ENCODE peak calls at places on chromosomes 1 and 21, in nine cellular contexts. S, N, E, A, U, F, G, J and H are unnamed samples.

GRCh38 chr1:36609241-36610027 is 126.7 kb upstream of the CSF3R start:
- DNase-seq in N (peak; percentile 6), U (no peak), G (peak; percentile 52), F (peak; percentile 59), E (no peak), J (peak; percentile 79), A (no peak), S (peak; percentile 29), H (peak; percentile 85)

GRCh38 chr1:26278303-26278702 is 1.6 kb upstream of the SH3BGRL3 start:
- DNase-seq in N (peak; percentile 34), S (peak; percentile 77), A (peak; percentile 69), J (no peak), U (no peak), E (peak; percentile 88), G (no peak), F (no peak), H (peak; percentile 28)

GRCh38 chr1:181018901-181019681 is 3.6 kb downstream of the STX6 start:
- DNase-seq in U (no peak), J (no peak), N (no peak), E (no peak), S (no peak), G (no peak), F (no peak), A (no peak), H (no peak)

GRCh38 chr21:36524477-36524876 is 44.6 kb upstream of the CLDN14 start:
- DNase-seq in S (no peak), J (no peak), F (no peak), G (no peak), U (no peak), E (no peak), A (peak; percentile 45), N (no peak), H (no peak)

GRCh38 chr1:223811634-223812101 is 34.1 kb downstream of the TP53BP2 start:
- DNase-seq in G (no peak), E (no peak), J (no peak), A (no peak), S (peak; percentile 49), N (no peak), U (no peak), F (peak; percentile 68), H (no peak)

GRCh38 chr1:170085089-170085488 is 10.6 kb upstream of the KIFAP3 start:
- DNase-seq in A (no peak), G (no peak), F (no peak), E (no peak), U (no peak), S (no peak), N (no peak), J (no peak), H (no peak)

GRCh38 chr1:96934282-96934681 is 212.7 kb downstream of the PTBP2 start:
- DNase-seq in S (no peak), J (no peak), F (no peak), A (no peak), N (no peak), U (no peak), G (no peak), E (no peak), H (no peak)

GRCh38 chr1:92244376-92244775 is 26.7 kb downstream of the C1orf146 start:
- DNase-seq in J (no peak), F (no peak), E (no peak), S (peak; percentile 28), N (no peak), U (no peak), G (no peak), A (no peak), H (no peak)

GRCh38 chr1:96366516-96366915 is 355.1 kb upstream of the PTBP2 start:
- DNase-seq in F (no peak), A (no peak), S (no peak), U (no peak), G (no peak), N (no peak), J (no peak), E (no peak), H (no peak)

GRCh38 chr1:15595809-15596730 is 11.2 kb upstream of the AGMAT start:
- DNase-seq in S (no peak), U (no peak), G (no peak), N (no peak), F (no peak), J (no peak), A (no peak), E (no peak), H (no peak)

GRCh38 chr1:202046227-202046626 is 35.8 kb downstream of the ELF3 start:
- DNase-seq in S (no peak), N (no peak), U (no peak), E (peak; percentile 94), G (peak; percentile 94), A (no peak), F (no peak), J (no peak), H (no peak)

GRCh38 chr1:150619576-150620509 is 9.6 kb downstream of the ENSA start:
- DNase-seq in N (no peak), F (peak; percentile 74), U (peak; percentile 74), J (no peak), S (peak; percentile 80), G (peak; percentile 54), A (peak; percentile 38), E (peak; percentile 55), H (peak; percentile 58)

GRCh38 chr1:167714098-167714850 is 7.5 kb upstream of the MPZL1 start:
- DNase-seq in J (peak; percentile 32), A (peak; percentile 92), N (peak; percentile 98), U (peak; percentile 94), G (peak; percentile 90), E (peak; percentile 89), S (no peak), F (peak; percentile 91), H (peak; percentile 62)
- TF ChIP-seq POLR2A in J (no peak), A (no peak), N (peak; percentile 42), U (no peak), G (peak; percentile 74), E (peak; percentile 27), S (peak; percentile 71), F (peak; percentile 69), H (peak; percentile 41)

GRCh38 chr1:8870118-8870517 is 8.4 kb downstream of the ENO1 start:
- DNase-seq in F (no peak), S (no peak), U (no peak), E (no peak), J (no peak), N (no peak), A (no peak), G (no peak), H (no peak)

GRCh38 chr1:8870605-8871538 is 7.6 kb downstream of the ENO1 start:
- DNase-seq in A (no peak), U (no peak), F (no peak), N (no peak), E (no peak), G (no peak), J (no peak), S (no peak), H (no peak)

GRCh38 chr1:8866173-8866791 is 12.2 kb downstream of the ENO1 start:
- DNase-seq in N (no peak), U (no peak), G (no peak), A (no peak), J (no peak), S (no peak), E (no peak), F (no peak), H (no peak)

GRCh38 chr1:8866792-8867415 is 11.6 kb downstream of the ENO1 start:
- DNase-seq in E (no peak), N (no peak), J (no peak), U (no peak), F (no peak), S (no peak), G (no peak), A (no peak), H (no peak)

DNA sequence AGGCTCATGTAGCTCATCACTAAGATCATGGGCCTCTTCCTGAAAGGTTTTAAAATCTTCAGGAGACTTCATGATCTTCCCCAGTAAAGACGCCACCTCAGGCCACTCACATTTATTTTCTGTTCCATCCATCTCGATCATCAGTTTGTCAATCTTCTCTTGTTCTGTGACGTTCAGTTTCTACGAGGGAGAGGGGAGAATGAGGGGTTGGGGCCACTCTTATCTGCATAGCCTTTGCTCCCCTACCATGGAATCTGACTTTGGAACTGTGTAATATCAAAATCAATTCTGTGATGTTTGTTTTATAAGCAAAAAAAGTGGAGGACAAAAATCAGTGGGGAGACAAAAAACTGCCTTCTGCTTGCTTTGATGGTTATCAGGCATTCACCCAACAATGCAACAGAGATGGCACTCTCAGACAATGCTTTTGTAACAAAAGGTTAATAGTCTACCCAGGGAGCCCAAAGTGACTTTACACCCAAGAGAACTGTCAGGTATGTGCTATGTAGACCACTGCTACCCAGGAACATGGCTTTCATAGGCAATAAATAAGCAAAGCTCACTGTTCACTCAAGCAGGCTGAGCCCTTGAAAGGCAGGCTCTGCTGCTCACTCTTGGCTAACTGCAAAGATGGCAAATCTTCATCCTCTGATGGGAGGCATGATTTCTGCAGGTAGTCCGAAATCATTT is 10.5 kb downstream of the ENO1 start:
- DNase-seq in A (no peak), N (no peak), G (no peak), S (no peak), U (no peak), J (no peak), E (no peak), F (no peak), H (no peak)
- TF ChIP-seq POLR2A in A (no peak), N (no peak), G (no peak), S (peak; percentile 27), U (no peak), J (peak; percentile 73), E (no peak), F (no peak), H (no peak)

DNA sequence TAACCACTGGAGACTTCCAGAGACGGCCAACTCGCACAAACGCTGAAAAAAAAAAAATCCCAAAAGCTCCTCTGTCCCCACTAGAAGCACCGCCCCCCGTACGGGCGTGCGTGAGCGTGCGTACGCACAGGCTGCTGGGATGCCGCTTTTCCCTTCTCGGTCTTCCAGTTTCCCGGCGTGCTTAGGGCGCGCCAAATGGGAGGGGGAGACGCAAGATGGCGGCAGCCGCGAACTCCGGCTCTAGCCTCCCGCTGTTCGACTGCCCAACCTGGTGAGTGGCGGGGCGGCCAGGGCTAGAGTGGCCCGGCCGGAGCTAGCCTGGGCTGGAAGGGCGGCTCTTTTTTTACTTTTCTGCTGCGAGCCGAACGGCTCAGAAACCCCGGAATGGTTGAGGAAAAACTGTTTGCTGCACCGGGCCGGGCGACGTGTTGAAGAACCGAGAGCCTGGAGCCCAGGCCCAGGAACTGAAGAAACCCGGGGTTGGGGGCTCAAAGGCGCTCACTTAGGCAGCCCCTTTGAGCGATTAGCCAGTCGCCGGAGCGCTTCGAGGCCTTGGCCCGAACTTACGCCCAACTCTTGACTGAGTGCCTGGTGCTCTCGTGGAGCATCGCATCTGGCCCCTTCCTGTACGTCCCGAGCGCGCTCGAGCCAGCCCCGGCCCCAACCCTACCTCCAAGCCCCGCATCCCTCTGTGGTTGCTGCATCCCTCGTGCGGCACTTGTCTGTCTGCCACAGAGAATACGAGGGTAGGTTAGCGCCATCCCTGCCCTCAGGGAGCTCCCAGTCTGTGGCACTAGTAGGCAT is at the start of gene PPP1R8:
- DNase-seq in N (peak; percentile 84), F (peak; percentile 94), S (peak; percentile 95), G (peak; percentile 90), J (peak; percentile 78), E (peak; percentile 93), U (peak; percentile 96), A (peak; percentile 96), H (peak; percentile 54)
- TF ChIP-seq POLR2A in N (peak; percentile 80), F (peak; percentile 94), S (peak; percentile 96), G (peak; percentile 86), J (peak; percentile 95), E (peak; percentile 74), U (peak; percentile 72), A (no peak), H (peak; percentile 91)

DNA sequence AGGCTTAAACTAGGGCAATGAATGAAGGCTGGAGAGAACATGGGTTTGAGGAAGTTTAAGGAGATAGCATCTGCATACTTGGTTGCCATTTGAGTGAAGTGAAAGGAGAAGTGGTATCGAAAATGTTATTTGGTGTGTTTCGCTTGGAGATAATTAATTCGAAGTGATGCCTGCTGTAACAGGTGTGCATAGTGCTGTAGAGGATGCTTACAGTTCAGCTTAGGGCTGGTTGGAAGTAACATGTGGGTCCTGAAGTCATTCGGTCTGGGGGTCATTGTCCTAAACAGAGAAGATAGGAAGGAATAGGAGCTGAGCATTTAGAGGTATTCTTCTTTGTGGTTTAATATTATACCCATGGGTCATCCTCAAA is 301 bp upstream of the NUDT17 start:
- DNase-seq in J (no peak), G (no peak), S (no peak), N (no peak), E (no peak), F (no peak), A (no peak), U (no peak), H (no peak)
- TF ChIP-seq POLR2A in J (no peak), G (no peak), S (no peak), N (no peak), E (no peak), F (peak; percentile 61), A (no peak), U (no peak), H (no peak)